ENCODE peak calls at places on chromosomes 6 and 20, in five cellular contexts. J is uterus; Z is OCI-LY7; C is CD8-positive, alpha-beta T cell; R is thyroid gland. M is an unnamed sample. For H3K4me1 and H3K36me3, the result is how much of the 10 kb centered on the place peaks cover.

GRCh38 chr6:20180935-20181334 is 31.3 kb downstream of the MBOAT1 start:
- DNase-seq in J (no peak), Z (no peak), C (no peak), R (no peak), M (no peak)

GRCh38 chr6:43923376-43924221 is 153.6 kb downstream of the VEGFA start:
- DNase-seq in J (no peak), Z (no peak), C (no peak), R (no peak), M (no peak)

GRCh38 chr6:159988983-159989454 is 20.1 kb downstream of the IGF2R start:
- DNase-seq in J (no peak), Z (no peak), C (no peak), R (peak), M (no peak)

GRCh38 chr6:71489736-71490135 is 201.1 kb downstream of the OGFRL1 start:
- DNase-seq in J (no peak), Z (no peak), C (no peak), R (peak), M (no peak)

GRCh38 chr20:23367770-23368169 is 5.8 kb downstream of the GZF1 start:
- DNase-seq in J (no peak), Z (no peak), C (no peak), R (no peak), M (no peak)

GRCh38 chr6:82458147-82458546 is 94.5 kb downstream of the TPBG start:
- DNase-seq in J (no peak), Z (no peak), C (no peak), R (no peak), M (no peak)

GRCh38 chr6:24720131-24720603 is 1.2 kb upstream of the C6orf62 start:
- DNase-seq in J (peak), Z (peak), C (peak), R (peak), M (peak)

GRCh38 chr6:106519460-106520394 is 109.6 kb downstream of the RTN4IP1 start:
- DNase-seq in J (no peak), Z (peak), C (peak), R (peak), M (peak)

GRCh38 chr6:89139509-89140346 is 6.1 kb upstream of the PM20D2 start:
- DNase-seq in J (no peak), Z (no peak), C (no peak), R (no peak), M (no peak)

GRCh38 chr6:34663371-34663770 is 33.2 kb downstream of the ILRUN start:
- DNase-seq in J (no peak), Z (no peak), C (no peak), R (no peak), M (no peak)

GRCh38 chr6:34664270-34664971 is 32.1 kb downstream of the ILRUN start:
- DNase-seq in J (no peak), Z (no peak), C (no peak), R (no peak), M (no peak)

GRCh38 chr6:34663887-34664269 is 32.7 kb downstream of the ILRUN start:
- DNase-seq in J (no peak), Z (no peak), C (no peak), R (no peak), M (no peak)

GRCh38 chr6:34658605-34659218 is 37.9 kb downstream of the ILRUN start:
- DNase-seq in J (no peak), Z (peak), C (no peak), R (no peak), M (no peak)

DNA sequence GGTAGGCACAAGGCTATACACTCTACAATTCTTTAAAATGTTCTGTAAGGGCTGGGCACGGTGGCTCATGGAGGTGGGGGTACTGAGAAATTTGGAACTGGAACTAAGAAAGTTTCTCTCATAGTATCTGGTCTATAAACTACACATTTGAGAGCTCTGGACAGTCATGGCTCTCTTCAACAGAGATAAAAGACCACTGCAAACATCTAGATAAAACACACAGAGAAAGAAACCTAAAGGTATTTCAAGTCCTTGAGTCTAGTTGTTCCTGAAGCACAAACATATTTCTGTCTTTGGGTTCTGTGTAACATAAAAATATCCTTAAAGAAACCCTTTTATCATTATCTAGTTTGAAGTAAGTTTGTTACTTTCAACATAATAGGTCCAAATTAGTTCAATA is 35.2 kb downstream of the ILRUN start:
- DNase-seq in J (no peak), Z (no peak), C (no peak), R (no peak), M (no peak)
- H3K4me1 ChIP-seq in J (under half), Z (half or more), C (under half), R (under half), M (half or more)

GRCh38 chr20:5570031-5570430 is 180.2 kb upstream of the SHLD1 start:
- DNase-seq in J (no peak), Z (no peak), C (no peak), R (no peak), M (no peak)
- H3K36me3 ChIP-seq in J (under half), Z (half or more), C (under half), R (under half), M (half or more)

DNA sequence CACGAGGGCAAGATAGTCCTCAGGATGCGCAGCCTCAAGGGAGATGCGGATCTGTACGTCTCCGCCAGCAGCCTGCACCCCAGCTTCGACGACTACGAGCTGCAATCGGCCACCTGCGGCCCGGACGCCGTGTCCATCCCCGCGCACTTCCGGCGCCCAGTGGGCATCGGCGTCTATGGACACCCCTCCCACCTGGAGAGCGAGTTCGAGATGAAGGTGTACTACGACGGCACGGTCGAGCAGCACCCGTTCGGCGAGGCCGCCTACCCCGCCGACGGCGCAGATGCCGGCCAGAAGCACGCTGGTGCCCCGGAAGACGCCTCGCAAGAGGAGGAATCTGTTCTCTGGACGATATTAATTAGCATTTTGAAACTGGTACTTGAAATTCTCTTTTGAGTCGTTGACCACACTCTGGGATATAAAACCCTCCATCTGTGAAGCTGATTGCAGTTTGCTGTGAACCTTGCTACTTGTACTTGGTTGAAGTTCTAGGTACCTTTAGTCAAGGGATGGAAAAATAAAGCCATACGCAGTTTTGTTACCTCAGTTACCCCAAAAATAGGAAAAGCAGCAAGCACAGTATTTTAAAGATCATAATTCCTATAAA is 817 bp downstream of the C6orf120 start:
- DNase-seq in J (peak), Z (peak), C (peak), R (peak), M (no peak)
- H3K4me1 ChIP-seq in J (under half), Z (half or more), C (under half), R (under half), M (under half)

GRCh38 chr6:87243812-87244211 is 78.6 kb upstream of the SMIM8 start:
- DNase-seq in J (no peak), Z (no peak), C (no peak), R (no peak), M (no peak)
- H3K36me3 ChIP-seq in J (under half), Z (half or more), C (under half), R (under half), M (under half)

DNA sequence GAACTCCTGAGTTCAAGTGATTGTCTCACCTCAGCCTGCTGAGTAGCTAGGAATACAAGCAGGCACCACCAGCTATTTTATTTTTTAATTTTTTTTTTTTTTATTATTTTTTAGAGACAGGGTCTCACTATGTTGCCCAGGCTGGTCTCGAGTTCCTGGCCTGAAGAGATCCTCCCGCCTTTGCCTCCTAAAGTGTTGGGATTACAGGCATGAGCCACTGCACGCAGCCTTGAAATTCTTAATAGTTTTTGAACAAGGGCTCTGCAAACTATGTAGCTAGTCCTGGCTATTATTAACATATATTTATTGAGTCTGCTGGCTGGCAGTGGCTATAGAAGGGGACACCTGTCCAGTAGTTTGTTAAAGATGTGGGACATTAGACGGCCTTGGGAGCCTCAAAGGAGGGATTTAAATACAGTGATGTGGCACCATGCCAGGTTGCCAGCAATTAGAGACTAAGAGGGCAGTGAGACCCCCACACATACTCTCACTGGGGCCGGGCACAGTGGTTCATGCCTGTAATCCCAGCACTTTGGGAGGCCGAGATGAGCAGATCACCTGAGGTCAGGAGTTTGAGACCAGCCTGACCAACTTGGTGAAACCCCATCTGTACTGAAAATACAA is 21.1 kb upstream of the TAF8 start:
- DNase-seq in J (no peak), Z (no peak), C (no peak), R (no peak), M (no peak)
- H3K4me1 ChIP-seq in J (under half), Z (half or more), C (half or more), R (under half), M (half or more)